ENCODE peak calls at places on chromosomes 6 and 20, in seven cellular contexts. One of them, this sample, is unnamed. For H3K27me3 and H3K36me3, the result is how much of the 10 kb centered on the place peaks cover.

GRCh38 chr6:82702574-82702973 is 339.0 kb downstream of the TPBG start:
- DNase-seq in small intestine: no peak
- DNase-seq in psoas muscle: no peak
- DNase-seq in bronchial epithelial cell: no peak
- DNase-seq in GM23248: no peak
- DNase-seq in uterus: no peak
- DNase-seq in CD8-positive, alpha-beta T cell: no peak
- DNase-seq in this sample: no peak

GRCh38 chr6:1762203-1762602 is 152.5 kb downstream of the FOXC1 start:
- DNase-seq in small intestine: peak
- DNase-seq in psoas muscle: no peak
- DNase-seq in bronchial epithelial cell: peak
- DNase-seq in GM23248: no peak
- DNase-seq in uterus: no peak
- DNase-seq in CD8-positive, alpha-beta T cell: no peak
- DNase-seq in this sample: no peak

GRCh38 chr6:2891768-2892170 is 11.3 kb downstream of the SERPINB9 start:
- DNase-seq in small intestine: no peak
- DNase-seq in psoas muscle: no peak
- DNase-seq in bronchial epithelial cell: no peak
- DNase-seq in GM23248: no peak
- DNase-seq in uterus: peak
- DNase-seq in CD8-positive, alpha-beta T cell: peak
- DNase-seq in this sample: no peak

GRCh38 chr20:22371843-22372242 is 212.5 kb downstream of the FOXA2 start:
- DNase-seq in small intestine: no peak
- DNase-seq in psoas muscle: no peak
- DNase-seq in bronchial epithelial cell: no peak
- DNase-seq in GM23248: no peak
- DNase-seq in uterus: no peak
- DNase-seq in CD8-positive, alpha-beta T cell: no peak
- DNase-seq in this sample: peak

GRCh38 chr6:54722328-54722727 is 124.2 kb upstream of the FAM83B start:
- DNase-seq in small intestine: no peak
- DNase-seq in psoas muscle: no peak
- DNase-seq in bronchial epithelial cell: peak
- DNase-seq in GM23248: peak
- DNase-seq in uterus: no peak
- DNase-seq in CD8-positive, alpha-beta T cell: no peak
- DNase-seq in this sample: no peak

GRCh38 chr6:14758421-14759043 is 487.3 kb upstream of the JARID2 start:
- DNase-seq in small intestine: peak
- DNase-seq in psoas muscle: no peak
- DNase-seq in bronchial epithelial cell: peak
- DNase-seq in GM23248: peak
- DNase-seq in uterus: no peak
- DNase-seq in CD8-positive, alpha-beta T cell: no peak
- DNase-seq in this sample: peak

GRCh38 chr6:142927904-142928303 is 17.1 kb downstream of the HIVEP2 start:
- DNase-seq in small intestine: peak
- DNase-seq in psoas muscle: no peak
- DNase-seq in bronchial epithelial cell: no peak
- DNase-seq in GM23248: no peak
- DNase-seq in uterus: no peak
- DNase-seq in CD8-positive, alpha-beta T cell: no peak
- DNase-seq in this sample: no peak

GRCh38 chr6:147578883-147579282 is 70.4 kb downstream of the SAMD5 start:
- DNase-seq in small intestine: no peak
- DNase-seq in psoas muscle: no peak
- DNase-seq in bronchial epithelial cell: peak
- DNase-seq in GM23248: no peak
- DNase-seq in uterus: no peak
- DNase-seq in CD8-positive, alpha-beta T cell: no peak
- DNase-seq in this sample: no peak

GRCh38 chr6:9482030-9482731 is 932.7 kb downstream of the TFAP2A start:
- DNase-seq in small intestine: no peak
- DNase-seq in psoas muscle: no peak
- DNase-seq in bronchial epithelial cell: peak
- DNase-seq in GM23248: peak
- DNase-seq in uterus: no peak
- DNase-seq in CD8-positive, alpha-beta T cell: no peak
- DNase-seq in this sample: no peak

GRCh38 chr20:38134427-38135281 is 30.4 kb downstream of the TGM2 start:
- DNase-seq in small intestine: no peak
- DNase-seq in psoas muscle: peak
- DNase-seq in bronchial epithelial cell: no peak
- DNase-seq in GM23248: peak
- DNase-seq in uterus: no peak
- DNase-seq in CD8-positive, alpha-beta T cell: no peak
- DNase-seq in this sample: no peak

GRCh38 chr20:32179934-32180333 is 27.6 kb downstream of the PLAGL2 start:
- DNase-seq in small intestine: no peak
- DNase-seq in psoas muscle: no peak
- DNase-seq in bronchial epithelial cell: no peak
- DNase-seq in GM23248: no peak
- DNase-seq in uterus: no peak
- DNase-seq in CD8-positive, alpha-beta T cell: no peak
- DNase-seq in this sample: no peak

GRCh38 chr20:214383-214782 is 12.7 kb upstream of the DEFB129 start:
- DNase-seq in small intestine: no peak
- DNase-seq in psoas muscle: no peak
- DNase-seq in bronchial epithelial cell: no peak
- DNase-seq in GM23248: no peak
- DNase-seq in uterus: no peak
- DNase-seq in CD8-positive, alpha-beta T cell: no peak
- DNase-seq in this sample: no peak

GRCh38 chr6:164897523-164898094 is 411.8 kb downstream of the C6orf118 start:
- DNase-seq in small intestine: no peak
- DNase-seq in psoas muscle: no peak
- DNase-seq in bronchial epithelial cell: no peak
- DNase-seq in GM23248: peak
- DNase-seq in uterus: no peak
- DNase-seq in CD8-positive, alpha-beta T cell: no peak
- DNase-seq in this sample: peak

GRCh38 chr6:19492631-19493030 is 344.5 kb upstream of the ID4 start:
- DNase-seq in small intestine: no peak
- DNase-seq in psoas muscle: no peak
- DNase-seq in bronchial epithelial cell: no peak
- DNase-seq in GM23248: peak
- DNase-seq in uterus: no peak
- DNase-seq in CD8-positive, alpha-beta T cell: no peak
- DNase-seq in this sample: no peak

GRCh38 chr20:18058661-18059467 is 1.1 kb upstream of the OVOL2 start:
- DNase-seq in small intestine: peak
- DNase-seq in psoas muscle: no peak
- DNase-seq in bronchial epithelial cell: no peak
- DNase-seq in GM23248: peak
- DNase-seq in uterus: no peak
- DNase-seq in CD8-positive, alpha-beta T cell: no peak
- DNase-seq in this sample: peak

GRCh38 chr6:112049051-112049799 is 4.7 kb upstream of the CCN6 start:
- DNase-seq in small intestine: no peak
- DNase-seq in psoas muscle: no peak
- DNase-seq in bronchial epithelial cell: peak
- DNase-seq in GM23248: peak
- DNase-seq in uterus: no peak
- DNase-seq in CD8-positive, alpha-beta T cell: no peak
- DNase-seq in this sample: no peak

GRCh38 chr6:163419413-163420314 is 5.1 kb downstream of the QKI start:
- DNase-seq in small intestine: no peak
- DNase-seq in psoas muscle: no peak
- DNase-seq in bronchial epithelial cell: peak
- DNase-seq in GM23248: peak
- DNase-seq in uterus: no peak
- DNase-seq in CD8-positive, alpha-beta T cell: no peak
- DNase-seq in this sample: no peak

GRCh38 chr20:10110151-10110550 is 75.4 kb downstream of the ANKEF1 start:
- DNase-seq in small intestine: no peak
- DNase-seq in psoas muscle: no peak
- DNase-seq in bronchial epithelial cell: peak
- DNase-seq in GM23248: peak
- DNase-seq in uterus: no peak
- DNase-seq in CD8-positive, alpha-beta T cell: no peak
- DNase-seq in this sample: no peak

GRCh38 chr20:32327087-32327681 is 30.9 kb upstream of the ASXL1 start:
- DNase-seq in small intestine: no peak
- DNase-seq in psoas muscle: no peak
- DNase-seq in bronchial epithelial cell: no peak
- DNase-seq in GM23248: peak
- DNase-seq in uterus: no peak
- DNase-seq in CD8-positive, alpha-beta T cell: no peak
- DNase-seq in this sample: no peak

GRCh38 chr6:139194740-139195139 is 59.9 kb downstream of the HECA start:
- DNase-seq in small intestine: no peak
- DNase-seq in psoas muscle: no peak
- DNase-seq in bronchial epithelial cell: peak
- DNase-seq in GM23248: no peak
- DNase-seq in uterus: no peak
- DNase-seq in CD8-positive, alpha-beta T cell: no peak
- DNase-seq in this sample: no peak

GRCh38 chr6:139201378-139201777 is 66.5 kb downstream of the HECA start:
- DNase-seq in small intestine: no peak
- DNase-seq in psoas muscle: no peak
- DNase-seq in bronchial epithelial cell: no peak
- DNase-seq in GM23248: no peak
- DNase-seq in uterus: no peak
- DNase-seq in CD8-positive, alpha-beta T cell: no peak
- DNase-seq in this sample: no peak

DNA sequence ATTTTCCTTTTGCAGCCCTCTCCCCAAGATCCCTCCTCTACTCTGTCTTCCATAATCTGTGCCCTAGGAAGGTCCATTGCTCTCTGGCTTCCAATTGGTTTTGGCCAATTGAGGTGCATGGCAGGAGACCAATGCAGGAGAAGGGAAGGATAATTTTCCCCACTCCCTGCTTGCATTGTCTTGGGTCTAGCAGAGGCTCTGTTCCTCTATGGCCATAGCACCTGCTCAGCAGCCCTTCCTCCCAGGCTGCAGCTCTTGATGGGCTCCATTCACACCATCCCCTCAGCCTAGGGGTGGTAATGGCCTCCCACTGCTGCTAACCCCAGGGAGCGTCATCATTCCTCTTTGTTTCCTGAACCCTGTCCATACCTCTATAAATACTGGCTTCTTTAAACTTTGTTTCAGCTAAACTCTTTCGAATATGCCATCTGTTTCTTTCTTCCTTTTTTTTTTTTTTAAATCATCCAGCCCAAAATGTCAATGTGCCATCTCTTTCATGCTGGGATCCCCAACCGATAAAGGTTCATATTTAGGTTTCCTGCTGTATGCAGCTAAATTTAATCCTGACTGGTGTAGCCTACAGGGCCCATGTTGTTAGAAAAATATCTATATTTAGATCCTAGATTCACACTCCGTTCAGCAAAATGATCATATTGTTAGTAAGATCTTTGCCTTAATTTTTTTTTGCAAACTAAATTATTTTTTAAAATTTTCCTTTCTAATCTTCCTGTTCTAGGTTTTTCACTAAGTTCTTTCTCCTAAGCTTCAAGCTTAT is 63.8 kb downstream of the HECA start:
- DNase-seq in small intestine: no peak
- DNase-seq in psoas muscle: no peak
- DNase-seq in bronchial epithelial cell: no peak
- DNase-seq in GM23248: no peak
- DNase-seq in uterus: no peak
- DNase-seq in CD8-positive, alpha-beta T cell: no peak
- DNase-seq in this sample: no peak
- H3K4me3 ChIP-seq in small intestine: no peak
- H3K4me3 ChIP-seq in psoas muscle: no peak
- H3K4me3 ChIP-seq in bronchial epithelial cell: no peak
- H3K4me3 ChIP-seq in GM23248: no peak
- H3K4me3 ChIP-seq in uterus: no peak
- H3K4me3 ChIP-seq in CD8-positive, alpha-beta T cell: no peak
- H3K4me3 ChIP-seq in this sample: no peak

GRCh38 chr6:41332241-41332640 is 3.2 kb upstream of the NCR2 start:
- DNase-seq in small intestine: no peak
- DNase-seq in psoas muscle: no peak
- DNase-seq in bronchial epithelial cell: no peak
- DNase-seq in GM23248: no peak
- DNase-seq in uterus: no peak
- DNase-seq in CD8-positive, alpha-beta T cell: no peak
- DNase-seq in this sample: no peak

GRCh38 chr6:41335296-41335695 is at the start of gene NCR2:
- DNase-seq in small intestine: no peak
- DNase-seq in psoas muscle: no peak
- DNase-seq in bronchial epithelial cell: no peak
- DNase-seq in GM23248: no peak
- DNase-seq in uterus: no peak
- DNase-seq in CD8-positive, alpha-beta T cell: no peak
- DNase-seq in this sample: no peak

GRCh38 chr6:41332842-41333736 is 2.3 kb upstream of the NCR2 start:
- DNase-seq in small intestine: no peak
- DNase-seq in psoas muscle: no peak
- DNase-seq in bronchial epithelial cell: no peak
- DNase-seq in GM23248: no peak
- DNase-seq in uterus: no peak
- DNase-seq in CD8-positive, alpha-beta T cell: no peak
- DNase-seq in this sample: no peak

GRCh38 chr6:41334482-41335023 is 855 bp upstream of the NCR2 start:
- DNase-seq in small intestine: no peak
- DNase-seq in psoas muscle: no peak
- DNase-seq in bronchial epithelial cell: no peak
- DNase-seq in GM23248: peak
- DNase-seq in uterus: no peak
- DNase-seq in CD8-positive, alpha-beta T cell: no peak
- DNase-seq in this sample: peak

GRCh38 chr6:41331401-41332150 is 3.8 kb upstream of the NCR2 start:
- DNase-seq in small intestine: no peak
- DNase-seq in psoas muscle: no peak
- DNase-seq in bronchial epithelial cell: no peak
- DNase-seq in GM23248: no peak
- DNase-seq in uterus: no peak
- DNase-seq in CD8-positive, alpha-beta T cell: no peak
- DNase-seq in this sample: no peak
- H3K27me3 ChIP-seq in small intestine: under half
- H3K27me3 ChIP-seq in psoas muscle: under half
- H3K27me3 ChIP-seq in bronchial epithelial cell: under half
- H3K27me3 ChIP-seq in GM23248: under half
- H3K27me3 ChIP-seq in uterus: under half
- H3K27me3 ChIP-seq in CD8-positive, alpha-beta T cell: under half
- H3K27me3 ChIP-seq in this sample: under half

DNA sequence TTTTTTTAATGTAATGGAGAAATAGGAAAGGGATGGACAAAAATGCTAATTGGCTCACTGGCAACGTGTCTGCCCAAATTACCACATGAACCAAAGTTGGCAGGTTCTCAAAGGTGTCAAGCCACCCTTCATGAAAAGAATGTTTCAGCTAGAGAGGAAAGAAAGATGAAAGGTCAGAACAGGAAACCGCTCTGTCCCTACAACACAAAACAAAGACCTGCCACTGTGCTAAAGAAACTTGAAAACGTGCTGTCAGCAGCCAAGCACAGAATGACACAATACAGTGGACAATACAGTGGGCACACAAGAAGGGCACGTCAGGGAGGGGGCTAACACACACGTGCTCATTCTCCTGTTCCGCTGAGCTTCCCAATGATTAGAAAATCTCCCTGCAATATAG is 4.9 kb downstream of the PREP start:
- DNase-seq in small intestine: no peak
- DNase-seq in psoas muscle: no peak
- DNase-seq in bronchial epithelial cell: no peak
- DNase-seq in GM23248: no peak
- DNase-seq in uterus: no peak
- DNase-seq in CD8-positive, alpha-beta T cell: no peak
- DNase-seq in this sample: peak
- H3K36me3 ChIP-seq in small intestine: under half
- H3K36me3 ChIP-seq in psoas muscle: under half
- H3K36me3 ChIP-seq in bronchial epithelial cell: under half
- H3K36me3 ChIP-seq in GM23248: under half
- H3K36me3 ChIP-seq in uterus: under half
- H3K36me3 ChIP-seq in CD8-positive, alpha-beta T cell: under half
- H3K36me3 ChIP-seq in this sample: under half

GRCh38 chr20:1964659-1965405 is 29.0 kb downstream of the PDYN start:
- DNase-seq in small intestine: no peak
- DNase-seq in psoas muscle: no peak
- DNase-seq in bronchial epithelial cell: no peak
- DNase-seq in GM23248: peak
- DNase-seq in uterus: no peak
- DNase-seq in CD8-positive, alpha-beta T cell: no peak
- DNase-seq in this sample: no peak
- H3K4me3 ChIP-seq in small intestine: no peak
- H3K4me3 ChIP-seq in psoas muscle: peak
- H3K4me3 ChIP-seq in bronchial epithelial cell: no peak
- H3K4me3 ChIP-seq in GM23248: peak
- H3K4me3 ChIP-seq in uterus: no peak
- H3K4me3 ChIP-seq in CD8-positive, alpha-beta T cell: no peak
- H3K4me3 ChIP-seq in this sample: no peak